ENCODE peak calls at places on chromosomes 1 and 21, in seven cellular contexts. N is type B pancreatic cell, Y is astrocyte, R is fibroblast of pulmonary artery, Q is HFFc6, B is endothelial cell, P is body of pancreas. M is an unnamed sample.

GRCh38 chr21:26846036-26846931 is 1.1 kb upstream of the ADAMTS1 start:
- DNase-seq in B (peak), N (peak), Y (peak), P (peak), Q (peak), R (peak), M (no peak)

GRCh38 chr1:232981161-232981560 is 30.8 kb downstream of the NTPCR start:
- DNase-seq in B (no peak), Q (no peak), P (no peak), R (no peak), N (no peak), Y (no peak), M (no peak)

GRCh38 chr1:44949286-44949685 is 37.1 kb downstream of the EIF2B3 start:
- DNase-seq in Y (no peak), R (no peak), N (no peak), Q (no peak), P (no peak), B (no peak), M (no peak)

GRCh38 chr1:235637756-235638155 is 11.8 kb downstream of the GNG4 start:
- DNase-seq in Y (no peak), N (no peak), B (no peak), Q (no peak), P (no peak), R (no peak), M (no peak)

GRCh38 chr1:204670152-204670927 is 15.2 kb downstream of the LRRN2 start:
- DNase-seq in N (no peak), P (no peak), Y (peak), R (peak), B (no peak), Q (peak), M (no peak)

GRCh38 chr1:247407180-247407616 is 8.8 kb upstream of the NLRP3 start:
- DNase-seq in Q (no peak), Y (no peak), R (no peak), B (no peak), N (no peak), P (peak), M (peak)

GRCh38 chr21:38277501-38278111 is 20.8 kb downstream of the KCNJ15 start:
- DNase-seq in Q (peak), B (no peak), P (peak), N (no peak), Y (peak), R (peak), M (peak)

GRCh38 chr1:170355267-170355801 is 176.6 kb upstream of the GORAB start:
- DNase-seq in B (no peak), Q (no peak), R (no peak), Y (no peak), P (no peak), N (no peak), M (no peak)

GRCh38 chr1:169312084-169312954 is 55.3 kb downstream of the NME7 start:
- DNase-seq in R (peak), Q (peak), B (no peak), P (no peak), N (no peak), Y (peak), M (peak)

GRCh38 chr1:213776974-213777373 is 210.8 kb upstream of the PROX1 start:
- DNase-seq in N (no peak), B (no peak), Y (no peak), P (no peak), R (no peak), Q (no peak), M (no peak)

GRCh38 chr21:29372063-29372802 is 73.5 kb downstream of the BACH1 start:
- DNase-seq in Y (peak), Q (peak), B (peak), N (no peak), R (peak), P (peak), M (peak)

GRCh38 chr21:42158846-42159245 is 60.1 kb upstream of the ABCG1 start:
- DNase-seq in R (no peak), B (no peak), P (no peak), Q (no peak), N (peak), Y (no peak), M (no peak)

GRCh38 chr1:77553568-77554291 is 128.7 kb downstream of the ZZZ3 start:
- DNase-seq in P (no peak), N (no peak), R (no peak), B (no peak), Y (no peak), Q (no peak), M (no peak)

GRCh38 chr1:240092301-240093119 is 827 bp downstream of the FMN2 start:
- DNase-seq in B (peak), Y (peak), P (peak), R (peak), Q (peak), N (peak), M (no peak)

GRCh38 chr1:36737767-36738166 is 255.1 kb upstream of the CSF3R start:
- DNase-seq in B (no peak), P (no peak), Q (no peak), N (peak), R (no peak), Y (no peak), M (no peak)

GRCh38 chr1:219460561-219461511 is 152.1 kb downstream of the ZC3H11B start:
- DNase-seq in P (no peak), N (no peak), B (no peak), R (no peak), Y (peak), Q (peak), M (peak)

GRCh38 chr21:38741092-38741975 is 64.4 kb upstream of the ETS2 start:
- DNase-seq in Q (no peak), Y (no peak), R (no peak), B (no peak), P (no peak), N (no peak), M (no peak)

GRCh38 chr21:43278359-43278758 is 109.6 kb downstream of the CRYAA start:
- DNase-seq in Q (no peak), Y (no peak), P (no peak), B (no peak), N (no peak), R (no peak), M (no peak)

GRCh38 chr21:14603202-14603601 is 57.1 kb upstream of the SAMSN1 start:
- DNase-seq in Y (peak), N (no peak), R (peak), B (no peak), P (no peak), Q (peak), M (no peak)

GRCh38 chr1:14535619-14536355 is 62.7 kb upstream of the KAZN start:
- DNase-seq in Y (no peak), B (no peak), Q (no peak), N (no peak), P (no peak), R (no peak), M (no peak)

GRCh38 chr1:32339363-32339978 is 3.4 kb upstream of the MARCKSL1 start:
- DNase-seq in B (no peak), Q (peak), P (no peak), Y (peak), R (peak), N (no peak), M (peak)

GRCh38 chr1:82317671-82318070 is 516.9 kb downstream of the ADGRL2 start:
- DNase-seq in P (no peak), Q (no peak), B (no peak), Y (peak), R (peak), N (no peak), M (no peak)

GRCh38 chr1:201716742-201717135 is 112.2 kb upstream of the IPO9 start:
- DNase-seq in R (no peak), B (no peak), N (no peak), Y (no peak), P (peak), Q (no peak), M (no peak)

GRCh38 chr1:160400646-160401486 is 502 bp downstream of the VANGL2 start:
- DNase-seq in P (no peak), N (no peak), R (no peak), Q (no peak), B (no peak), Y (no peak), M (no peak)

GRCh38 chr21:38903578-38904193 is 98.0 kb downstream of the ETS2 start:
- DNase-seq in B (no peak), Q (no peak), R (no peak), P (no peak), Y (no peak), N (no peak), M (no peak)

GRCh38 chr1:93474291-93474690 is 26.4 kb downstream of the FNBP1L start:
- DNase-seq in Q (no peak), R (no peak), Y (no peak), N (no peak), B (no peak), P (no peak), M (no peak)

GRCh38 chr21:37139902-37140301 is 66.8 kb downstream of the TTC3 start:
- DNase-seq in B (no peak), N (no peak), P (no peak), Q (peak), Y (peak), R (peak), M (no peak)

GRCh38 chr21:42032968-42033367 is 22.8 kb upstream of the ZBTB21 start:
- DNase-seq in R (no peak), Y (no peak), B (no peak), Q (no peak), P (no peak), N (no peak), M (no peak)

GRCh38 chr1:233061265-233061664 is 110.9 kb downstream of the NTPCR start:
- DNase-seq in N (no peak), B (no peak), R (no peak), Y (no peak), P (no peak), Q (no peak), M (no peak)

GRCh38 chr1:118862755-118863154 is 125.4 kb downstream of the TBX15 start:
- DNase-seq in P (no peak), N (no peak), Y (peak), Q (no peak), B (no peak), R (no peak), M (no peak)

GRCh38 chr1:24022611-24023359 is 42.7 kb upstream of the SRSF10 start:
- DNase-seq in R (peak), Q (peak), N (no peak), P (no peak), B (no peak), Y (peak), M (no peak)

GRCh38 chr1:94949681-94950661 is 23.1 kb upstream of the CNN3 start:
- DNase-seq in Y (peak), N (no peak), Q (peak), B (no peak), R (peak), P (peak), M (no peak)

GRCh38 chr1:16015960-16016901 is 1.6 kb downstream of the HSPB7 start:
- DNase-seq in R (no peak), P (no peak), Q (no peak), B (no peak), N (no peak), Y (no peak), M (no peak)

GRCh38 chr21:38933731-38934130 is 128.0 kb downstream of the ETS2 start:
- DNase-seq in Y (no peak), P (no peak), B (no peak), Q (no peak), R (no peak), N (no peak), M (no peak)

GRCh38 chr1:221289103-221289502 is 409.9 kb downstream of the HLX start:
- DNase-seq in B (no peak), N (no peak), P (no peak), R (no peak), Q (no peak), Y (no peak), M (no peak)

GRCh38 chr1:166906647-166907046 is 30.6 kb upstream of the TADA1 start:
- DNase-seq in R (peak), N (no peak), Q (no peak), Y (peak), B (no peak), P (no peak), M (no peak)

GRCh38 chr1:66535853-66536252 is 1.9 kb downstream of the SGIP1 start:
- DNase-seq in R (no peak), P (no peak), Y (no peak), Q (no peak), N (no peak), B (no peak), M (no peak)

GRCh38 chr1:96596226-96596625 is 125.4 kb upstream of the PTBP2 start:
- DNase-seq in P (no peak), N (no peak), Q (peak), B (peak), R (peak), Y (peak), M (no peak)
- TF ChIP-seq CTCF in P (peak), N (peak), Q (peak), B (peak), R (peak), Y (peak), M (peak)

DNA sequence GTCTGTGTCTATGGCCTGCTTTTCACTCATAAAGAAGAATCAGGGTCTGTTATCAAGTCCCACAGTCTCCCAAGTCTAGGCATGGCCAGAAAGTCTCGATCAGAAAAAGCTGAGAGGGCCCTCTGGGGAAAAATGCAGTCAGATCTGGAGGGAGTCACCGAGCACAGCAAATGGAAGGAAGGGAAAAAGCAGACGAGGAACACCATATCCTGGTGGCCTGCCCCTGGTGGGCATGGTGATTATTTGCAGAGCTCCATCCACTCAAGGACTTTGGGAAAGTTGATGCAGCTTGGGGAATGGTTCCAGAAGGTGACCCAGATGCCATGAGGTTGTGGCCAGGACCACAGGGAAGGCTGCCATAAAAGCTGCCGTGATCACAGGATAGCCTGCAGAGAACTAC is 189.1 kb downstream of the CLIC6 start:
- DNase-seq in P (no peak), N (no peak), B (no peak), Q (no peak), Y (no peak), R (no peak), M (no peak)
- TF ChIP-seq CTCF in P (no peak), N (peak), B (peak), Q (peak), Y (peak), R (peak), M (peak)

GRCh38 chr1:227219715-227220292 is 98.5 kb downstream of the CDC42BPA start:
- DNase-seq in R (no peak), Q (no peak), B (no peak), Y (no peak), P (no peak), N (no peak), M (no peak)
- TF ChIP-seq CTCF in R (no peak), Q (no peak), B (no peak), Y (no peak), P (no peak), N (no peak), M (no peak)

DNA sequence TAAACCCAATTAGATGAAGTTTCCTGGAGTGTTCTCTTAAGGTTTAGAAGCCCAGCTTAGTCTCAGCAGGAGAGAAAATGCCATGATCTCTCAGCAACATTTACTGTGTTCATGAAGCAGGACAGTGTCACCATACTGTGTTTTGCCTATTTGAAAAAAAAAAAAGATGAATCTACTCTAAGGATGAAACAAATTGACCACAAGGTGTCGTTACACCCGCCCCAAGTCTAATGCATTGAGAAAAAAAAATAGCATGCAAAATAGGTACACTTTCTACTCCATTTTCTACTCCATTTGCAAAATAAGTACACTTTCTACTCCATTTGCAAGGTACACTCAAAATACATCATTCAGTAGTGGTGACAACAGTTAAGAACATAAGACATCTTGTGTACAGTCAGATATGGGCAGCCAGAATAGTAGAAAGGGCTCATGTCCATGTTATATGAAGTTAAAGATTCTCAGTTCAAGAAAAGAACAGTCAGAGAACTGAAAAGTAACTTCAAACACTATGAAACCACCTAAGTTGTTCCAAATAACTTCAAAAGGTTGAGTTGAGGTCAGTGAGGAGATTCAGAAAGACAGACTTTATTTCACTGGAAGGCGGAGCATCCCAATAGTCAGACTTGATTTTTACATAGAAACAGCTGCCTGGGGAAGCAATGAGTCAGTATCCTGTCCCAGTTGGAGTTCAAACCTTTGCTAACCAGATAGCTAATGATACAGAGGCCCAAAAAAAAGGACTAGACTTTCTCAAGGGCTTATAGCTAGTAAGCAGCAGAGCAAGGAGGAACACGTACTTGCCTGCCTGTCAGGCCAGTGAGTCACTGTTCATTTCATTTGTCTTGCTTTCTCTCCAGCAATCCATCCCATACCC is 13.3 kb downstream of the PLPPR5 start:
- DNase-seq in P (no peak), B (no peak), R (peak), N (no peak), Y (peak), Q (peak), M (no peak)
- TF ChIP-seq CTCF in P (no peak), B (peak), R (peak), N (peak), Y (peak), Q (peak), M (no peak)

GRCh38 chr1:55702064-55702463 is 486.9 kb upstream of the USP24 start:
- DNase-seq in Y (no peak), B (peak), P (peak), R (peak), N (no peak), Q (peak), M (no peak)
- TF ChIP-seq CTCF in Y (peak), B (peak), P (peak), R (peak), N (peak), Q (peak), M (peak)

DNA sequence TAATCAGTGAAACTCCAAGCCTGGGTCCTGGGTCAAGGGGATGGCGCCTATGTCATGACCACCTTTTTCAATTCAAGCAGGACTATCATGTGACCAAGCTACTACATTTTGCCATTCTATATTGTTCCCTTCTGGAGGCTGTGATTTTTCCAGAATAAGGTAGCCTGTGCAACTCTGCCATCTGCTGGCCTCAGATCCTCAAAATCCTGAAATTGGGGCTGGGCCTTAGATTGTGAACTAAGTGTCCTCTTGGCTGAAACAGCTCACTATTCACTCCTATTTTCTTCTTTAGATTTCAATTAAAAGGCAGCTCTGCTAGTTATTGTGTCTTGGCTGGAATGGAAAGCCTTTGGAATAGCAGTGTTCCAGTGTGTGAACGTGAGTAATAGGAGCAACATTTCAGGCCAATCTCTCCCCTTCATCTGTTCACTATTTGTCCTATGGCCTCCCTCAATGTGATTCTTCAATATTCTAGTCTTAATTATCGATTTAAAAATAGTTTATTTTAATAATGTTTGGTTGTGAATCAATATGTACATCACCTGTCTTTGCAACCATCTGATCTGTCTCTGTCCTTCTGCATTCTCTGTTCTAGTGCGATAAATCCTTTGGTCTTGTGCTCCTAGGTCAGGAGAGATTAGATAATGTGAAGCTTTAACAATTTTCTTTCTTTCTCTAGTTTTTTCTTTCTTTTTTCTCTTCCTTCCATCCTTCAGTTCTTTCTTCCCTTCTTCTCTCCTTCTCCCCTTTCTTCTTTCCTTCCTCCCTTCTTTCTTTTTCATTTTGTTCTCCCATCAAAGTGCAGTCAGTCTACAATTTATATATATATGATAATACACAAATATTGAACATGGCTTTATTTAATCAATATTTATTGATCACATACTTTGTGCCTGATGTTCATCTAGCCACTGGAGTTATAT is 69.8 kb downstream of the CR1 start:
- DNase-seq in Q (no peak), B (peak), N (no peak), P (no peak), Y (no peak), R (peak), M (no peak)
- TF ChIP-seq CTCF in Q (peak), B (peak), N (peak), P (no peak), Y (no peak), R (peak), M (peak)

DNA sequence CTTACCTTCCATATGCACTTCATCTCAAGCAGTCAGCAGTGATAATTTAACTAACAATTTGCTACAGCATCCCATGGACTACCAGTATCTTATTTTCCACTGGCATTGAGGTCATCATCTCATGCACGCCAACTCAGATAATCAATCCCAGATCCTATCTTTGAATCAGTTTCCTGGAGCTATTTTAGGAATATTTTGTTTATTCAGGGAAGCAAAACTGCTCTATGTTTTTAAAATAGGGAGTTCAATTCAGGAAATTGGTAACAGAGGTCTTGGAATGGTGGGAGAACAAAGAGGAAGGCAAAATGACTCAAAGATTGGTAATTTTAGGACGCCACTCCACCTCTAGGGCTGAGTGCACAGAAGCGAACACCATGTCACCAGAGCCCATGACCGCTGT is 71.8 kb upstream of the CNIH3 start:
- DNase-seq in R (no peak), B (no peak), Q (peak), N (no peak), Y (peak), P (no peak), M (no peak)
- TF ChIP-seq CTCF in R (no peak), B (no peak), Q (no peak), N (no peak), Y (no peak), P (no peak), M (no peak)

M was measured in CD14-positive monocyte.